ENCODE peak calls at places on chromosomes 16 and 17, in four cellular contexts. One of them, this sample, is unnamed.

GRCh38 chr16:85002099-85002541 is 9.2 kb downstream of the ZDHHC7 start:
- DNase-seq in fibroblast of pulmonary artery: no peak
- DNase-seq in GM12865: no peak
- DNase-seq in HT1080: no peak
- DNase-seq in this sample: no peak

GRCh38 chr17:67399676-67400075 is 22.6 kb downstream of the PITPNC1 start:
- DNase-seq in HT1080: no peak
- DNase-seq in GM12865: no peak
- DNase-seq in fibroblast of pulmonary artery: no peak
- DNase-seq in this sample: no peak

GRCh38 chr16:89471225-89471624 is 19.1 kb downstream of the ANKRD11 start:
- DNase-seq in GM12865: no peak
- DNase-seq in fibroblast of pulmonary artery: peak; percentile 83
- DNase-seq in HT1080: peak; percentile 26
- DNase-seq in this sample: no peak

GRCh38 chr17:45130640-45131293 is 1.5 kb downstream of the PLCD3 start:
- DNase-seq in HT1080: no peak
- DNase-seq in fibroblast of pulmonary artery: no peak
- DNase-seq in GM12865: no peak
- DNase-seq in this sample: no peak

GRCh38 chr17:7466644-7467341 is 12.6 kb downstream of the ZBTB4 start:
- DNase-seq in HT1080: no peak
- DNase-seq in GM12865: peak; percentile 24
- DNase-seq in fibroblast of pulmonary artery: peak; percentile 69
- DNase-seq in this sample: peak; percentile 6

GRCh38 chr17:45857977-45858708 is 13.5 kb downstream of the SPPL2C start:
- DNase-seq in GM12865: no peak
- DNase-seq in fibroblast of pulmonary artery: peak; percentile 51
- DNase-seq in HT1080: no peak
- DNase-seq in this sample: no peak

GRCh38 chr17:27379863-27380533 is 76.2 kb upstream of the KSR1 start:
- DNase-seq in HT1080: no peak
- DNase-seq in fibroblast of pulmonary artery: peak; percentile 71
- DNase-seq in GM12865: no peak
- DNase-seq in this sample: no peak

GRCh38 chr17:9371019-9371418 is 204.6 kb downstream of the STX8 start:
- DNase-seq in fibroblast of pulmonary artery: peak; percentile 89
- DNase-seq in HT1080: peak; percentile 96
- DNase-seq in GM12865: peak; percentile 16
- DNase-seq in this sample: no peak

GRCh38 chr17:67746704-67747571 is 29.2 kb downstream of the NOL11 start:
- DNase-seq in GM12865: no peak
- DNase-seq in fibroblast of pulmonary artery: no peak
- DNase-seq in HT1080: no peak
- DNase-seq in this sample: peak; percentile 19

GRCh38 chr17:2562162-2562858 is 31.1 kb upstream of the PAFAH1B1 start:
- DNase-seq in GM12865: no peak
- DNase-seq in fibroblast of pulmonary artery: no peak
- DNase-seq in HT1080: no peak
- DNase-seq in this sample: no peak

GRCh38 chr17:74457146-74457819 is 9.2 kb upstream of the CD300A start:
- DNase-seq in HT1080: peak; percentile 11
- DNase-seq in fibroblast of pulmonary artery: peak; percentile 73
- DNase-seq in GM12865: peak; percentile 81
- DNase-seq in this sample: peak; percentile 63

GRCh38 chr16:85686912-85687591 is 1.7 kb downstream of the GINS2 start:
- DNase-seq in HT1080: no peak
- DNase-seq in GM12865: peak; percentile 47
- DNase-seq in fibroblast of pulmonary artery: no peak
- DNase-seq in this sample: no peak

GRCh38 chr17:54085020-54085419 is 262.3 kb downstream of the KIF2B start:
- DNase-seq in HT1080: no peak
- DNase-seq in fibroblast of pulmonary artery: peak; percentile 0
- DNase-seq in GM12865: no peak
- DNase-seq in this sample: no peak

GRCh38 chr16:21611546-21612384 is 12.4 kb downstream of the METTL9 start:
- DNase-seq in fibroblast of pulmonary artery: peak; percentile 25
- DNase-seq in GM12865: no peak
- DNase-seq in HT1080: no peak
- DNase-seq in this sample: peak; percentile 72

GRCh38 chr17:81173761-81174160 is 7.7 kb upstream of the AATK start:
- DNase-seq in HT1080: no peak
- DNase-seq in GM12865: no peak
- DNase-seq in fibroblast of pulmonary artery: no peak
- DNase-seq in this sample: no peak

GRCh38 chr17:22102177-22102576 is 409.9 kb downstream of the KCNJ18 start:
- DNase-seq in HT1080: no peak
- DNase-seq in GM12865: no peak
- DNase-seq in fibroblast of pulmonary artery: no peak
- DNase-seq in this sample: no peak

GRCh38 chr17:72576289-72576759 is 455.5 kb downstream of the SOX9 start:
- DNase-seq in GM12865: no peak
- DNase-seq in HT1080: no peak
- DNase-seq in fibroblast of pulmonary artery: no peak
- DNase-seq in this sample: no peak

This sample was measured in AML-193.